ENCODE peak calls at places on chromosomes 16 and 17, in nine cellular contexts. F, P, I, C, J, R, K, M and S are unnamed samples.

GRCh38 chr16:82758904-82759303 is 132.1 kb downstream of the CDH13 start:
- DNase-seq in F (no peak), P (no peak), I (no peak), C (no peak), J (no peak), R (no peak), K (no peak), M (no peak), S (no peak)

GRCh38 chr16:471353-472198 is 46.1 kb downstream of the RAB11FIP3 start:
- DNase-seq in F (peak), P (peak), I (no peak), C (no peak), J (no peak), R (no peak), K (no peak), M (peak), S (no peak)

GRCh38 chr17:79216391-79216790 is 141.8 kb downstream of the ENGASE start:
- DNase-seq in F (no peak), P (no peak), I (no peak), C (no peak), J (no peak), R (no peak), K (no peak), M (no peak), S (no peak)

GRCh38 chr16:2297506-2297860 is 29.6 kb upstream of the RNPS1 start:
- DNase-seq in F (no peak), P (no peak), I (no peak), C (no peak), J (no peak), R (no peak), K (no peak), M (no peak), S (no peak)

GRCh38 chr17:8122923-8123694 is 797 bp downstream of the HES7 start:
- DNase-seq in F (no peak), P (peak), I (peak), C (peak), J (no peak), R (no peak), K (no peak), M (no peak), S (no peak)

GRCh38 chr17:42252528-42253172 is 23.5 kb downstream of the STAT5B start:
- DNase-seq in F (no peak), P (no peak), I (no peak), C (no peak), J (no peak), R (no peak), K (no peak), M (no peak), S (no peak)

GRCh38 chr17:1724869-1725641 is 551 bp downstream of the WDR81 start:
- DNase-seq in F (no peak), P (no peak), I (no peak), C (no peak), J (peak), R (no peak), K (no peak), M (no peak), S (no peak)

GRCh38 chr17:30534298-30534697 is 57.1 kb downstream of the GOSR1 start:
- DNase-seq in F (no peak), P (no peak), I (no peak), C (no peak), J (no peak), R (no peak), K (no peak), M (no peak), S (no peak)

GRCh38 chr16:53744449-53744848 is 40.5 kb downstream of the FTO start:
- DNase-seq in F (no peak), P (no peak), I (peak), C (no peak), J (no peak), R (no peak), K (no peak), M (peak), S (no peak)

GRCh38 chr17:3978421-3979275 is 14.4 kb upstream of the ATP2A3 start:
- DNase-seq in F (no peak), P (no peak), I (no peak), C (no peak), J (no peak), R (no peak), K (no peak), M (no peak), S (no peak)